ENCODE peak calls at places on chromosomes 1 and 21, in six cellular contexts. B is CD8-positive, alpha-beta T cell; A is mammary epithelial cell; R is upper lobe of right lung; U is neuronal stem cell; Q is neural progenitor cell. C is an unnamed sample.

GRCh38 chr1:207812778-207813512 is 61.1 kb downstream of the CD46 start:
- DNase-seq in A (no peak), R (no peak), B (no peak), U (no peak), Q (no peak), C (no peak)

GRCh38 chr1:156886583-156887302 is 6.8 kb upstream of the PEAR1 start:
- DNase-seq in R (no peak), U (no peak), A (no peak), B (no peak), Q (no peak), C (no peak)

GRCh38 chr21:17612023-17612564 is 607 bp downstream of the BTG3 start:
- DNase-seq in R (peak; percentile 82), A (peak; percentile 83), B (peak; percentile 33), U (peak; percentile 14), Q (no peak), C (no peak)

GRCh38 chr1:47717341-47717740 is 279.5 kb downstream of the FOXD2 start:
- DNase-seq in R (no peak), Q (no peak), U (no peak), B (no peak), A (no peak), C (no peak)

GRCh38 chr1:9689971-9690381 is 38.4 kb downstream of the PIK3CD start:
- DNase-seq in Q (peak; percentile 80), R (peak; percentile 73), U (peak; percentile 33), A (no peak), B (peak; percentile 29), C (no peak)

GRCh38 chr1:88801575-88802208 is 89.7 kb downstream of the GTF2B start:
- DNase-seq in A (peak; percentile 61), U (no peak), Q (no peak), B (no peak), R (no peak), C (peak; percentile 11)

GRCh38 chr1:16158025-16158424 is 2.2 kb upstream of the EPHA2 start:
- DNase-seq in B (no peak), U (no peak), A (no peak), R (no peak), Q (no peak), C (no peak)

GRCh38 chr1:156496211-156496761 is 4.3 kb downstream of the MEF2D start:
- DNase-seq in U (no peak), Q (no peak), B (no peak), A (no peak), R (peak; percentile 58), C (no peak)

GRCh38 chr1:236425031-236425663 is 31.1 kb downstream of the EDARADD start:
- DNase-seq in R (no peak), U (no peak), B (peak; percentile 5), Q (no peak), A (no peak), C (no peak)

GRCh38 chr1:89519779-89520358 is 4.8 kb upstream of the LRRC8B start:
- DNase-seq in Q (peak; percentile 43), R (no peak), U (no peak), A (peak; percentile 22), B (peak; percentile 40), C (peak; percentile 47)

GRCh38 chr1:8702121-8702520 is 115.3 kb downstream of the RERE start:
- DNase-seq in B (no peak), Q (peak; percentile 61), U (no peak), A (peak; percentile 48), R (peak; percentile 73), C (no peak)

GRCh38 chr1:236619398-236619797 is 15.1 kb upstream of the HEATR1 start:
- DNase-seq in R (no peak), U (no peak), A (no peak), B (no peak), Q (no peak), C (no peak)

GRCh38 chr1:159468321-159468720 is 28.8 kb downstream of the OR10J1 start:
- DNase-seq in B (no peak), R (no peak), Q (no peak), U (no peak), A (no peak), C (no peak)

GRCh38 chr1:150165622-150166612 is 16.2 kb downstream of the PLEKHO1 start:
- DNase-seq in A (peak; percentile 23), Q (peak; percentile 79), B (peak; percentile 53), R (no peak), U (no peak), C (peak; percentile 55)

GRCh38 chr1:167431909-167432650 is 86.2 kb downstream of the CD247 start:
- DNase-seq in Q (no peak), R (no peak), U (no peak), B (no peak), A (no peak), C (no peak)
- H3K36me3 ChIP-seq in Q (no peaks in the 10 kb centered on the region), R (no peaks in the 10 kb centered on the region), U (no peaks in the 10 kb centered on the region), B (peaks cover 33% of the 10 kb centered on the region), A (no peaks in the 10 kb centered on the region), C (no peaks in the 10 kb centered on the region)

GRCh38 chr21:46229133-46229922 is 754 bp upstream of the LSS start:
- DNase-seq in Q (no peak), B (no peak), U (peak; percentile 74), R (no peak), A (no peak), C (peak; percentile 74)
- H3K36me3 ChIP-seq in Q (peaks cover 19% of the 10 kb centered on the region), B (no peaks in the 10 kb centered on the region), U (peaks cover 74% of the 10 kb centered on the region), R (peaks cover 9% of the 10 kb centered on the region), A (peaks cover 13% of the 10 kb centered on the region), C (peaks cover 44% of the 10 kb centered on the region)

GRCh38 chr21:33267250-33267649 is 1.1 kb downstream of the IL10RB start:
- DNase-seq in A (no peak), Q (no peak), B (no peak), R (no peak), U (no peak), C (no peak)
- H3K36me3 ChIP-seq in A (no peaks in the 10 kb centered on the region), Q (no peaks in the 10 kb centered on the region), B (peaks cover 15% of the 10 kb centered on the region), R (peaks cover 13% of the 10 kb centered on the region), U (peaks cover 40% of the 10 kb centered on the region), C (peaks cover 8% of the 10 kb centered on the region)

GRCh38 chr1:28560886-28561285 is 8.0 kb downstream of the TRNAU1AP start:
- DNase-seq in U (no peak), A (no peak), B (no peak), R (no peak), Q (no peak), C (no peak)
- H3K36me3 ChIP-seq in U (peaks cover 77% of the 10 kb centered on the region), A (peaks cover 39% of the 10 kb centered on the region), B (peaks cover 32% of the 10 kb centered on the region), R (peaks cover 93% of the 10 kb centered on the region), Q (no peaks in the 10 kb centered on the region), C (peaks cover 65% of the 10 kb centered on the region)

GRCh38 chr1:203671047-203671446 is 44.4 kb downstream of the ATP2B4 start:
- DNase-seq in A (no peak), R (no peak), B (no peak), Q (no peak), U (no peak), C (no peak)
- H3K36me3 ChIP-seq in A (no peaks in the 10 kb centered on the region), R (no peaks in the 10 kb centered on the region), B (no peaks in the 10 kb centered on the region), Q (no peaks in the 10 kb centered on the region), U (no peaks in the 10 kb centered on the region), C (no peaks in the 10 kb centered on the region)

C was measured in HAP-1.